ENCODE peak calls at places on chromosomes 5 and 9, in four cellular contexts. C is IMR-90, E is mesendoderm, J is H1. M is an unnamed sample.

GRCh38 chr5:120134944-120135343 is 329.2 kb upstream of the PRR16 start:
- DNase-seq in C (peak; percentile 46), E (no peak), J (no peak), M (no peak)

GRCh38 chr9:18357321-18357720 is 116.6 kb upstream of the ADAMTSL1 start:
- DNase-seq in C (no peak), E (no peak), J (no peak), M (no peak)

GRCh38 chr9:75893096-75893495 is 2.6 kb downstream of the PCSK5 start:
- DNase-seq in C (no peak), E (no peak), J (no peak), M (no peak)

GRCh38 chr9:120729796-120730195 is 15.5 kb upstream of the MEGF9 start:
- DNase-seq in C (no peak), E (peak; percentile 77), J (no peak), M (no peak)

GRCh38 chr9:86287013-86287412 is 4.7 kb upstream of the ISCA1 start:
- DNase-seq in C (peak; percentile 70), E (peak; percentile 91), J (no peak), M (peak; percentile 54)

GRCh38 chr9:116543731-116544400 is 143.2 kb upstream of the TRIM32 start:
- DNase-seq in C (peak; percentile 78), E (no peak), J (no peak), M (no peak)

GRCh38 chr5:138339086-138339456 is 1.0 kb downstream of the FAM53C start:
- DNase-seq in C (no peak), E (peak; percentile 58), J (no peak), M (no peak)

GRCh38 chr5:80955082-80955481 is 5.1 kb upstream of the RASGRF2 start:
- DNase-seq in C (no peak), E (no peak), J (no peak), M (no peak)

GRCh38 chr5:93330506-93330905 is 250.5 kb downstream of the NR2F1-AS1 start:
- DNase-seq in C (peak; percentile 79), E (no peak), J (no peak), M (no peak)

GRCh38 chr5:113505181-113505580 is 8.3 kb upstream of the YTHDC2 start:
- DNase-seq in C (peak; percentile 73), E (no peak), J (no peak), M (no peak)

GRCh38 chr5:31573494-31573893 is 41.4 kb downstream of the C5orf22 start:
- DNase-seq in C (no peak), E (no peak), J (no peak), M (no peak)

GRCh38 chr5:109170629-109171350 is 239.0 kb downstream of the PJA2 start:
- DNase-seq in C (no peak), E (no peak), J (no peak), M (no peak)

GRCh38 chr5:454936-455335 is 12.0 kb downstream of the EXOC3 start:
- DNase-seq in C (no peak), E (no peak), J (no peak), M (no peak)

DNA sequence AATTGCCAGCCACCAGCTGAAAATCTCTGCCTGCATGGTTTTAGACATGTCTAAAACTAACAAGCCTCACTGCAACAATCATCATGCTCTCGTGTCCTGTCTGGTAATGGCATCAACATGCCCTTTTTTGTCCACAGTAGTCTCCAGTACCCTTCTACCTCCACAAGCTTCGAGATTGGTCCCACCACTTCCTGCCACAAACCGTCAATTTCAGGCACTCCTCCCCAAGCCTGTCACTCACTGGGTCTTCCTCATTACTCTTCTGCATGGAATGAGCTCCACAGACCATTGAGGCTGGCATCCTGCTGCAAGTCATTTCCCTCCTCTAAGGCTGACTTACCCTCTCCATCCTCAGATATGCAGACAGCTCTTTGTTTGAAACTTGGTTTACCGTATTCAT is 9.0 kb downstream of the LPAR1 start:
- DNase-seq in C (no peak), E (no peak), J (no peak), M (no peak)
- H3K23ac ChIP-seq in C (peak overlapping the region; percentile 6), E (no peak overlapping the region), J (no peak overlapping the region), M (no peak overlapping the region)

GRCh38 chr5:149376104-149376503 is 3.0 kb downstream of the IL17B start:
- DNase-seq in C (no peak), E (no peak), J (no peak), M (no peak)
- H2BK120ac ChIP-seq in C (no peak overlapping the region), E (no peak overlapping the region), J (no peak overlapping the region), M (no peak overlapping the region)

GRCh38 chr9:96418920-96419690 is 935 bp upstream of the ZNF367 start:
- DNase-seq in C (peak; percentile 13), E (peak; percentile 85), J (no peak), M (no peak)
- H3K23ac ChIP-seq in C (peak overlapping the region; percentile 92), E (no peak overlapping the region), J (no peak overlapping the region), M (no peak overlapping the region)

DNA sequence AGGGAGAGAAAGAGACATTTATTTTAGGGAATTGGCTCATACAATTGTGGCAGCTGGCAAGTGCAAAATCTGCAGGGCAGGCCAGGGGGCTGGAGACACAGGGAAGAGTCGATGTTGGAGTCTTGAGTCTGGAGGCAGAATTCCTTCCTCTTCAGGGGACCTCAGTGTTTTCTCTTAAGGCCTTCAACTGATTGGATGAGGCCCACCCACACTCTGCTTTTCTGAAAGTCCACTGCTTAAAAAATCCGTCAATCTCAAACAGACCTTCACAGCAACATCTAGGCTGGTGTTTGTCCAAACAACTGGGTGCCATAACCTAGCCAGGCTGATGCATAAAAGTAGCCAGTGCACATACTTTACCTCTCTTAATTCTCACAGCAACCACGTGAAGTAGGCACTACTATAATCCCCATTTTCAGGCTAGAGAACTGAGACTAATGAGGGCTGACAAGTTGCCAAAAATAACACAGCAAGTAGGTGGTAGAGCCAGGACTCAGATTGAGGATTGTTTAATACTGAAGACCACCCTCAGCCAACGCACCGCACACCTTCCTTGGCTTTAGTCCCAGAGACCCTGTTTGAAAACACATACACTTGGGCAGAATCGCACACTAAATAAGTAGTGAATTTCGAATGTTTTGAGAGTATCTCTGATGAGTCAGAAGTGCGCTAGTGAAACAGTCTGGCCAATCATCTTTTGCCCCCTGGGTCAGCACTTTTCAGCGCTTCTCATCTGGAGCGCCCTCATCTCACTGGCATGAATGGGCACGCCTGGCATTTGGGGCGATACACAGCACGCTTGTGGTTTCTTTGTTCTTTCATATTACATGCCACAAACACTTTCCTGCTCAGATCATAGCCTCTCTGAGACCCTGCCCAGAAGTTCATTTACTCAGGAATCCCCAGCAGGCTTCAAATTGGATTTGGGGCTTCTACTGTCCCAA is 591.4 kb downstream of the CCDC171 start:
- DNase-seq in C (no peak), E (no peak), J (no peak), M (no peak)
- H2BK120ac ChIP-seq in C (no peak overlapping the region), E (no peak overlapping the region), J (no peak overlapping the region), M (no peak overlapping the region)

GRCh38 chr5:73303139-73304079 is 130.4 kb downstream of the TMEM174 start:
- DNase-seq in C (no peak), E (peak; percentile 80), J (no peak), M (peak; percentile 31)
- H3K23ac ChIP-seq in C (no peak overlapping the region), E (no peak overlapping the region), J (no peak overlapping the region), M (peak overlapping the region; percentile 85)

GRCh38 chr9:136621734-136622093 is 41.0 kb upstream of the EGFL7 start:
- DNase-seq in C (no peak), E (no peak), J (no peak), M (no peak)
- H2BK120ac ChIP-seq in C (no peak overlapping the region), E (no peak overlapping the region), J (no peak overlapping the region), M (peak overlapping the region; percentile 98)

DNA sequence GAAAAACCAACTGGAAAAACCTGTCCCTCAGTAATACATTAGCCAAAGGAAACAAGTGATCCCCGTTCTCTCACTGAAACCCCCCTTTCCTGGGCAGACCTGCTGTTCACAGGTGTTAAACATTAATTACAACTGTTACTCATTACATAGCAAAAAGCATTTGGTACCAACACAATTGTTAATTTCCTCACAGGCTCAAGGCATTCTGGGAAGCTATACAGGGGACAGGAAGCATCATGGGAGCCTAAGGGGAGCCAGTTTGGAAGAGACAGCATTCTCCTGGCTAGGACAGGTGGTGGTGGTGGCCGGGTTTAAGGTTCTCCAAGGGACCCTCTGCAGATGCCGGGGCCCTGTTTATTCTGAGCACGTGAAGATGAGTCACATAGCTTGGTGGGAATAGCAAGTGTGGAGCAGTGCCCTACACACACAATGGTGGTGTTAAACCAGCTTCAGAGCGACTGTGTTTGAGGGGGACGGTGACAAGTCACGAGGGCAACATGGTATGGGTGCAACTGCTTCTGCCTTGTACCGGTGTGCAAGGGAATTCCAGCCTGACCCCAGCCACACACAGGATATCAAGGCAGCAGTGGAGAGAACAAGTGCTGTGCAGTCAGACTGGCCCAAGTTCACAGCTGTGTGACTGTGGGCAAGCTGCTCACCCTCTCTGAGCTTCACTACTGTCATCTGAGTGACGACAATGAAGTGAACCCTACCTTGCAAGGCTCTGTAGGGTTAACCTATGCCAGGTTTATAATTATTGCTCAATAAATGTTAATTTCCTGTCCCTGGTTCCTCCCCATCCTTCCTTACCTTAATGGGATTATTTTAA is 62.7 kb upstream of the SLC25A51 start:
- DNase-seq in C (peak; percentile 55), E (no peak), J (no peak), M (no peak)
- H3K23ac ChIP-seq in C (peak overlapping the region; percentile 18), E (no peak overlapping the region), J (no peak overlapping the region), M (no peak overlapping the region)

M was measured in neuronal stem cell.